ENCODE peak calls at places on chromosomes 11 and 22, in nine cellular contexts. D is hepatocyte, S is SK-N-SH, R is GM23248, C is PC-3, U is OCI-LY7, I is neural progenitor cell, V is HCT116, B is GM23338. G is an unnamed sample.
A peak's percentile ranks its signal among the peaks of the same experiment; 100 is the strongest.

GRCh38 chr22:29621761-29622526 is 18.5 kb downstream of the NF2 start:
- DNase-seq in V (peak; percentile 91), R (peak; percentile 96), B (peak; percentile 40), C (peak; percentile 98), I (no peak), D (peak; percentile 54), U (no peak), S (no peak), G (no peak)

GRCh38 chr22:24437820-24438328 is 10.5 kb downstream of the ADORA2A start:
- DNase-seq in V (no peak), S (peak; percentile 60), R (peak; percentile 60), D (no peak), U (peak; percentile 89), I (no peak), C (peak; percentile 63), B (no peak), G (peak; percentile 36)

GRCh38 chr11:69640260-69640994 is 529 bp upstream of the CCND1 start:
- DNase-seq in B (peak; percentile 50), I (peak; percentile 48), C (peak; percentile 35), R (peak; percentile 78), D (no peak), U (no peak), V (no peak), S (no peak), G (peak; percentile 40)

GRCh38 chr11:78138694-78139421 is 568 bp downstream of the ALG8 start:
- DNase-seq in C (peak; percentile 54), S (peak; percentile 44), R (peak; percentile 67), B (peak; percentile 61), D (peak; percentile 34), V (peak; percentile 4), U (peak; percentile 53), I (peak; percentile 12), G (peak; percentile 45)

GRCh38 chr22:27488456-27489224 is 312.9 kb downstream of the MN1 start:
- DNase-seq in C (peak; percentile 22), U (no peak), V (no peak), R (peak; percentile 21), B (no peak), S (peak; percentile 84), I (no peak), D (peak; percentile 60), G (no peak)

GRCh38 chr11:76152086-76152658 is 54.1 kb downstream of the WNT11 start:
- DNase-seq in V (peak; percentile 57), I (peak; percentile 90), C (peak; percentile 94), S (no peak), R (peak; percentile 50), U (peak; percentile 76), B (peak; percentile 91), D (peak; percentile 88), G (peak; percentile 84)

GRCh38 chr11:2375964-2376551 is 1.1 kb upstream of the CD81 start:
- DNase-seq in C (no peak), R (no peak), D (no peak), I (no peak), V (no peak), S (no peak), B (no peak), U (no peak), G (no peak)

GRCh38 chr11:130121430-130121978 is 38.1 kb upstream of the ST14 start:
- DNase-seq in U (no peak), I (no peak), C (no peak), S (no peak), V (peak; percentile 29), R (peak; percentile 73), D (no peak), B (no peak), G (no peak)

GRCh38 chr22:37610480-37611148 is 2.0 kb downstream of the GGA1 start:
- DNase-seq in C (no peak), I (no peak), U (peak; percentile 49), V (no peak), R (no peak), B (no peak), D (no peak), S (no peak), G (no peak)

GRCh38 chr11:9733212-9733611 is 69.3 kb downstream of the SWAP70 start:
- DNase-seq in D (no peak), C (no peak), R (no peak), S (no peak), V (no peak), U (no peak), I (no peak), B (no peak), G (no peak)

GRCh38 chr11:123700774-123701173 is 40.7 kb downstream of the ZNF202 start:
- DNase-seq in B (peak; percentile 13), D (peak; percentile 37), V (no peak), I (no peak), R (no peak), U (no peak), C (no peak), S (no peak), G (no peak)

GRCh38 chr11:12599408-12600143 is 74.6 kb upstream of the TEAD1 start:
- DNase-seq in S (no peak), C (peak; percentile 42), D (peak; percentile 57), V (peak; percentile 40), R (peak; percentile 13), B (peak; percentile 79), I (peak; percentile 71), U (peak; percentile 47), G (peak; percentile 55)

GRCh38 chr11:91630916-91631673 is 593.5 kb upstream of the FAT3 start:
- DNase-seq in U (no peak), S (no peak), B (no peak), R (no peak), D (no peak), I (no peak), C (no peak), V (no peak), G (no peak)

GRCh38 chr11:2825886-2826678 is 59.5 kb downstream of the CDKN1C start:
- DNase-seq in D (peak; percentile 91), B (no peak), V (no peak), U (no peak), I (peak; percentile 47), R (peak; percentile 95), C (peak; percentile 88), S (peak; percentile 38), G (no peak)

GRCh38 chr11:68206211-68206610 is 6.9 kb downstream of the KMT5B start:
- DNase-seq in R (peak; percentile 75), D (peak; percentile 76), I (peak; percentile 74), V (peak; percentile 53), U (peak; percentile 77), S (peak; percentile 64), B (peak; percentile 88), C (peak; percentile 91), G (peak; percentile 70)

GRCh38 chr11:82802710-82803109 is 69.0 kb upstream of the FAM181B start:
- DNase-seq in S (no peak), I (no peak), B (no peak), V (no peak), D (no peak), C (no peak), U (no peak), R (no peak), G (peak; percentile 92)

DNA sequence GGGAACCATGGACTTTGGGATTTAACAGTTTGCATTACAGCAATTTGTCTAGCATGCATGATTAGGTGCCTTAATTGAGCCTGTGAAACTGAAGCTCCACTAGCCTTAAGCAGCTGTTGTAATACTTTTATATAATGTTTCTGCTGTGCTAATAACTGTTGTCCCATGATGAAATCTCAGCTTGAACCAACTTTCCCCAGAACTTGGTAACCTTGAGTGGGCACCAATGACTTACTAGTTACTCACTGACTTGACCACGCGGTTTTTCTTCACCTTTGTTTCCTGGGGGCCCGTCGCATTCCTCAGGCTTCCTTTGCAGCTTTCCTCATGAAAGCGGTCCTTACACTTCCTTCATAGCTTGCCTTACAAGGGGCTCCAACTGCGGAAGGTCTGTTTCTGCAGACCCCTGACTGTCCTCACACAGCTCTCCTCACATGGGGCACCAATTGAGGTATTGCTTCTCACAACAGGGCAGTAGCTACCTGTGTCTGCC is 11.2 kb upstream of the GLYATL1 start:
- DNase-seq in R (peak; percentile 39), U (no peak), C (no peak), V (no peak), I (peak; percentile 50), B (peak; percentile 59), S (no peak), D (peak; percentile 43), G (no peak)
- H3K4me2 ChIP-seq in R (peak overlapping the region; percentile 10), U (no peak overlapping the region), C (peak overlapping the region; percentile 0), V (no peak overlapping the region), I (peak overlapping the region; percentile 77), B (peak overlapping the region; percentile 74), S (peak overlapping the region; percentile 33), D (peak overlapping the region; percentile 73), G (no peak overlapping the region)

GRCh38 chr11:96341237-96342130 is 1.5 kb downstream of the MAML2 start:
- DNase-seq in R (peak; percentile 65), B (peak; percentile 56), U (peak; percentile 37), S (peak; percentile 47), C (peak; percentile 52), D (peak; percentile 57), V (no peak), I (peak; percentile 72), G (peak; percentile 85)
- TF ChIP-seq EZH2phosphoT487 in R (no peak), B (no peak), U (no peak), S (no peak), C (no peak), D (no peak), V (no peak), I (no peak), G (no peak)

DNA sequence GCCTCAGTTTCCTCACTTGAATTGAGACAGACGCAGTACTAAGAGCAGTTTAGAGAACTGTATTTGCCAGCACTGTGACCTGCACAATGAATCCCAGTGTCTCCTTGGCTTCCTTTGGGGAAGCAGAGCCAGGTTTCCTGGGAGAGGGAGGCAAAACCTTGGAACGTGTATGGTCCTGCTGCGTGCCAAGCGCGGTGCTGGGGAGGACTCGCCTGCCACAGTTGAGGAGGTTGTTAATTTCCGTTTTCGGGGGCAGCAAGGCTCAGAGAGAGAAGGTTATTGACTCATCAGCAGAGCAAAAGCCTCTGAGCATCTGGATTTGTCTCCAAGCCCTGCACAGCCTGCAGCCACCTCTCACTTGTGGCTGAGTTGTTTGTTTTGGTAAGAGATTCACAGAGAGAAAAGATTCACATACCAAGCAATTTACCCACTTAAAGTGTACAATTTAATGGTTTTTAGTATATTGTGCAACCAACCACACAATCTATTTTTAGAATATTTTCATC is 10.8 kb downstream of the SYT12 start:
- DNase-seq in C (peak; percentile 35), S (no peak), V (no peak), R (peak; percentile 97), I (no peak), D (no peak), B (no peak), U (no peak), G (no peak)
- H3K4me2 ChIP-seq in C (peak overlapping the region; percentile 19), S (peak overlapping the region; percentile 61), V (peak overlapping the region; percentile 47), R (peak overlapping the region; percentile 72), I (no peak overlapping the region), D (no peak overlapping the region), B (no peak overlapping the region), U (no peak overlapping the region), G (no peak overlapping the region)

DNA sequence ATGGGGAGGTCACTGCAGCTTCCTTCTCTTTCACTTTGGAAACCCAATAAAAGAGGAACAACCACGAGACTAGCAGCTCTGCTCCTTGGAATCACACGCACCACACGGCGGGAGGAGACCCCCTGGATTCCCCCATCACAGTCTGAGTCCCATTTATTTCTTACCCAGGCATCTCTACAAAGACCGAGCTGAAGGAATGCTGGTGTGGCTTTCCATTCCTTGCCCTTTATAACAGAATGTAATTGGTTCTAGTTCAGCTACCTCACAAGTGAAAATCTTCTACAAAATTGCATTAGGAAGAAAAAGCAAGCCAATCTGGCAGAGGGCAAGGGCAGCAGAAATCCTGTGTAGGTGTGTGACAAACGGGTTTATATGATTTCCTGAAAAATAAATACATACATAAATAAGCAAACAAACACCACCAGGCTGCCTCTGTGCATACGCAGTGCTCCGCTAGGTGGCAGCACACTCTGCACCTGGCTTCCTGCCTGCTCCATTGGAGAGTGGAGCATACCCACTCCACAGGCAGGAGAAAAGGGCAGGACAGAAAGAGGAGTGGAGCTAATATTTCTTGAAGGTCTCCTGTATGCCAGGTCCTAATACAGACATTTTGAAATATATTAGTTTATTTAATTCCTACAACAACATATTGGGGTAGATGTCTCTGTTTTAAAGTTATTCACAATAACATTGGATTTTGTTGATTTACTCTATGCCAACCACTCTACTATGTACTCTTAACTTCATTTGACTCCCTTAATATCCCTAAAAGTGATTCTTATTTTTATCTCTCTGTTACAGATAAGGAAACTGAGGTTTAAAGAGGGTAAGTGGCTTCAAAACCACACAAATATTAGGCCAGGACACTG is 673.1 kb downstream of the KCNA4 start:
- DNase-seq in U (peak; percentile 58), B (peak; percentile 72), C (peak; percentile 76), D (peak; percentile 81), I (peak; percentile 73), S (peak; percentile 36), V (peak; percentile 60), R (peak; percentile 67), G (peak; percentile 52)
- TF ChIP-seq EZH2phosphoT487 in U (no peak), B (no peak), C (no peak), D (no peak), I (no peak), S (no peak), V (no peak), R (no peak), G (no peak)